ENCODE peak calls at places on chromosomes 13 and 19, in eight cellular contexts. P is WTC11, O is IMR-90, C is sciatic nerve, X is C1 segment of cervical spinal cord, Z is putamen, K is AG09319, D is nephron progenitor cell. H is an unnamed sample.

GRCh38 chr13:44218501-44219240 is 155.0 kb upstream of the SERP2 start:
- DNase-seq in P (no peak), O (no peak), C (peak), X (peak), Z (no peak), K (no peak), D (no peak), H (peak)

GRCh38 chr19:12946092-12946845 is 607 bp downstream of the RAD23A start:
- DNase-seq in P (peak), O (peak), C (peak), X (peak), Z (no peak), K (peak), D (peak), H (no peak)

GRCh38 chr19:7069904-7070226 is 362 bp downstream of the ZNF557 start:
- DNase-seq in P (no peak), O (no peak), C (no peak), X (no peak), Z (no peak), K (no peak), D (no peak), H (no peak)

GRCh38 chr13:23020246-23020843 is 160.4 kb upstream of the SGCG start:
- DNase-seq in P (peak), O (peak), C (peak), X (no peak), Z (peak), K (peak), D (peak), H (peak)

GRCh38 chr13:30698023-30698422 is 37.3 kb upstream of the ALOX5AP start:
- DNase-seq in P (no peak), O (peak), C (no peak), X (no peak), Z (no peak), K (peak), D (no peak), H (no peak)

GRCh38 chr19:7928741-7929701 is 3.1 kb upstream of the CTXN1 start:
- DNase-seq in P (peak), O (peak), C (peak), X (no peak), Z (no peak), K (peak), D (peak), H (no peak)

GRCh38 chr13:43874512-43875092 is 4.9 kb downstream of the CCDC122 start:
- DNase-seq in P (no peak), O (peak), C (no peak), X (no peak), Z (peak), K (no peak), D (no peak), H (peak)

GRCh38 chr13:51849145-51850101 is 4.4 kb upstream of the TMEM272 start:
- DNase-seq in P (peak), O (peak), C (no peak), X (no peak), Z (no peak), K (no peak), D (peak), H (no peak)

GRCh38 chr19:38733493-38734175 is 10.6 kb downstream of the CAPN12 start:
- DNase-seq in P (no peak), O (no peak), C (peak), X (no peak), Z (no peak), K (no peak), D (no peak), H (no peak)

GRCh38 chr13:51916419-51916818 is 54.6 kb downstream of the CCDC70 start:
- DNase-seq in P (no peak), O (no peak), C (no peak), X (no peak), Z (no peak), K (no peak), D (no peak), H (no peak)

GRCh38 chr19:54882758-54883157 is 8.7 kb downstream of the FCAR start:
- DNase-seq in P (no peak), O (no peak), C (no peak), X (no peak), Z (no peak), K (no peak), D (no peak), H (no peak)

GRCh38 chr19:37309834-37310575 is 60.9 kb upstream of the ZNF527 start:
- DNase-seq in P (no peak), O (no peak), C (no peak), X (no peak), Z (no peak), K (no peak), D (no peak), H (no peak)

GRCh38 chr19:28567834-28568233 is 645.1 kb downstream of the UQCRFS1 start:
- DNase-seq in P (no peak), O (no peak), C (no peak), X (no peak), Z (no peak), K (no peak), D (no peak), H (no peak)

GRCh38 chr19:17862711-17863519 is 3.2 kb downstream of the RPL18A start:
- DNase-seq in P (no peak), O (no peak), C (no peak), X (no peak), Z (no peak), K (no peak), D (no peak), H (no peak)

GRCh38 chr13:79901336-79901735 is 420.4 kb downstream of the NDFIP2 start:
- DNase-seq in P (peak), O (peak), C (no peak), X (peak), Z (peak), K (no peak), D (no peak), H (peak)

GRCh38 chr19:6737284-6737872 is at the start of gene GPR108:
- DNase-seq in P (peak), O (peak), C (peak), X (peak), Z (peak), K (peak), D (peak), H (peak)

GRCh38 chr13:77703426-77703825 is 5.9 kb downstream of the SLAIN1 start:
- DNase-seq in P (no peak), O (no peak), C (no peak), X (no peak), Z (no peak), K (no peak), D (no peak), H (no peak)

GRCh38 chr13:110869231-110869804 is 45.6 kb downstream of the ANKRD10 start:
- DNase-seq in P (no peak), O (no peak), C (no peak), X (no peak), Z (no peak), K (no peak), D (no peak), H (no peak)

GRCh38 chr13:87798536-87798935 is 127.4 kb downstream of the SLITRK5 start:
- DNase-seq in P (no peak), O (no peak), C (no peak), X (no peak), Z (no peak), K (no peak), D (no peak), H (no peak)

GRCh38 chr19:32397736-32398135 is 7.8 kb upstream of the DPY19L3 start:
- DNase-seq in P (no peak), O (peak), C (no peak), X (no peak), Z (no peak), K (peak), D (no peak), H (no peak)

GRCh38 chr19:47518139-47518538 is 3.3 kb upstream of the NAPA start:
- DNase-seq in P (no peak), O (no peak), C (no peak), X (no peak), Z (no peak), K (no peak), D (no peak), H (no peak)

GRCh38 chr13:63516124-63516523 is 2100.5 kb upstream of the PCDH20 start:
- DNase-seq in P (no peak), O (peak), C (no peak), X (no peak), Z (no peak), K (no peak), D (no peak), H (no peak)

GRCh38 chr13:65309906-65310305 is 1920.2 kb downstream of the PCDH9 start:
- DNase-seq in P (no peak), O (no peak), C (no peak), X (no peak), Z (no peak), K (no peak), D (no peak), H (no peak)

GRCh38 chr19:17475541-17476115 is 5.3 kb downstream of the SLC27A1 start:
- DNase-seq in P (no peak), O (peak), C (peak), X (peak), Z (peak), K (no peak), D (no peak), H (peak)

GRCh38 chr13:25153736-25154135 is 18.4 kb downstream of the AMER2 start:
- DNase-seq in P (no peak), O (no peak), C (no peak), X (peak), Z (peak), K (no peak), D (no peak), H (peak)

H was measured in globus pallidus.